ENCODE peak calls at places on chromosomes 16 and 17, in ten cellular contexts. U is GM12878, H is ovary, X is heart left ventricle, C is suprapubic skin, A is uterus, D is tibial nerve, Q is stomach, B is body of pancreas, J is IMR-90. Y is an unnamed sample.

GRCh38 chr16:1310832-1311200 is 1.4 kb downstream of the UBE2I start:
- DNase-seq in U (no peak), H (no peak), X (no peak), C (no peak), A (no peak), D (no peak), Q (peak; percentile 29), B (no peak), J (no peak), Y (no peak)

GRCh38 chr16:10892782-10893181 is 15.8 kb downstream of the CIITA start:
- DNase-seq in U (no peak), H (no peak), X (no peak), C (no peak), A (no peak), D (no peak), Q (no peak), B (no peak), J (no peak), Y (no peak)

GRCh38 chr17:19398301-19399181 is 11.6 kb upstream of the MFAP4 start:
- DNase-seq in U (no peak), H (peak; percentile 58), X (peak; percentile 76), C (peak; percentile 90), A (peak; percentile 74), D (peak; percentile 51), Q (peak; percentile 54), B (peak; percentile 49), J (no peak), Y (no peak)

GRCh38 chr16:56315955-56316354 is 109.4 kb downstream of the AMFR start:
- DNase-seq in U (no peak), H (no peak), X (no peak), C (no peak), A (no peak), D (no peak), Q (no peak), B (no peak), J (no peak), Y (no peak)

GRCh38 chr17:77466140-77466539 is 325.4 kb downstream of the SEC14L1 start:
- DNase-seq in U (no peak), H (no peak), X (peak; percentile 34), C (no peak), A (no peak), D (no peak), Q (no peak), B (no peak), J (no peak), Y (no peak)

GRCh38 chr17:17722906-17723353 is 41.7 kb downstream of the RAI1 start:
- DNase-seq in U (no peak), H (no peak), X (no peak), C (no peak), A (no peak), D (no peak), Q (no peak), B (no peak), J (no peak), Y (no peak)

GRCh38 chr16:1909661-1910231 is 8.5 kb downstream of the HS3ST6 start:
- DNase-seq in U (no peak), H (no peak), X (no peak), C (no peak), A (no peak), D (no peak), Q (no peak), B (no peak), J (no peak), Y (no peak)

GRCh38 chr17:66523378-66524174 is 221.2 kb downstream of the PRKCA start:
- DNase-seq in U (no peak), H (no peak), X (no peak), C (no peak), A (peak; percentile 39), D (no peak), Q (no peak), B (no peak), J (peak; percentile 91), Y (no peak)

DNA sequence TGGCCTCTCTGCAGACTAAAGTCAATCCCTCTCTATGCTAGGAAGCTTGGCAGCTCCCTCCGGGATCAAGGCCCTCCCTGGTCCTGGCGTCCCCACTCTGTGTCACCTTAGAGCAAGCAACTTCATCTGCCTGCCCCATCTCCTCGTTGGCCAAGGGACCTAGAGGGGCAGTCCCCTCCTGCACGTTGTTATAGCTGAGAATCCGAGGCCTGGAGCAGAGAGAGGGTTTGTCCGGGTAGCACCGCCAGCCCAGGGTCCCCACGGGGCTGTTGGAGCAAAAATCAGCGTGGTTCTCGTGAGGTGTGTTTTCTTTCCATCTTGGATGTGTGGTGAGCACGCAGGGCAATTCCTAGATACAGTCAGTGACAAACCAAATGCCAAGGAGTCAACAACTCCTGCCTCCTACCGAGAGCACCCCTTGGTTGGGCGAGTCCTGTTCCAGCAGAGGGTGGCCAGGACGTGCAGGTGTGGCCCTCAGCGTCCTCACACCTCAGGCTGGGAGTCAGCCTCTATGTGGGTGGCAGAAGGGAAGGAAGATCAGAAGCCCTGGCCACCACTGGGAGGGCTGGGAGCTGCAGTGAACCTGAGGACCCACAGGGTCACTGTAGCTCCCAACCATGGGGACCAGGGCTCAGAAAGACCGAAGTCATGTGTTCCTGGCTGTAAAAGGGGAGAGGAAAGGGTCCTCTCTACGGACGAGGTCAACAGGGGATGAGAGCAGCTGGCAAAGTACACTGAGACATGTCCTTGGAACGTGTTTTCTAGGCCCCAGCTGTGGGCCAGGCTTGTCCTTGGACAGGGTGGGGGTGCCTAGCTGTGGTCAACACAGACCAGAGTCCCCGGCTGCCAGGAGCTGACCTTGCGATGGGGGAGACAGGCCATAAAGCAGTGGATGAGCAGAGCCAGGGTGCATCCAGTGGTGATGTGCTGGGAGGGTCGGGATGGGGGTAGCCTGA is 85.6 kb upstream of the CIBAR2 start:
- DNase-seq in U (no peak), H (no peak), X (no peak), C (no peak), A (no peak), D (no peak), Q (no peak), B (peak; percentile 66), J (no peak), Y (no peak)
- H3K4me1 ChIP-seq in U (no peaks in the 10 kb centered on the region), H (peaks cover 56% of the 10 kb centered on the region), X (peaks cover 23% of the 10 kb centered on the region), C (peaks cover 50% of the 10 kb centered on the region), A (peaks cover 33% of the 10 kb centered on the region), D (peaks cover 56% of the 10 kb centered on the region), Q (peaks cover 77% of the 10 kb centered on the region), B (peaks cover 53% of the 10 kb centered on the region), J (peaks cover 66% of the 10 kb centered on the region), Y (peaks cover 73% of the 10 kb centered on the region)

GRCh38 chr17:47232465-47232864 is 21.2 kb upstream of the ITGB3 start:
- DNase-seq in U (no peak), H (no peak), X (no peak), C (no peak), A (no peak), D (no peak), Q (no peak), B (no peak), J (no peak), Y (no peak)

GRCh38 chr17:47237841-47238240 is 15.8 kb upstream of the ITGB3 start:
- DNase-seq in U (no peak), H (no peak), X (no peak), C (no peak), A (no peak), D (no peak), Q (no peak), B (no peak), J (no peak), Y (no peak)

GRCh38 chr17:47238321-47239010 is 15.2 kb upstream of the ITGB3 start:
- DNase-seq in U (no peak), H (no peak), X (no peak), C (no peak), A (no peak), D (no peak), Q (no peak), B (no peak), J (no peak), Y (no peak)

GRCh38 chr17:47235923-47236322 is 17.7 kb upstream of the ITGB3 start:
- DNase-seq in U (no peak), H (no peak), X (no peak), C (no peak), A (no peak), D (no peak), Q (no peak), B (no peak), J (no peak), Y (no peak)

DNA sequence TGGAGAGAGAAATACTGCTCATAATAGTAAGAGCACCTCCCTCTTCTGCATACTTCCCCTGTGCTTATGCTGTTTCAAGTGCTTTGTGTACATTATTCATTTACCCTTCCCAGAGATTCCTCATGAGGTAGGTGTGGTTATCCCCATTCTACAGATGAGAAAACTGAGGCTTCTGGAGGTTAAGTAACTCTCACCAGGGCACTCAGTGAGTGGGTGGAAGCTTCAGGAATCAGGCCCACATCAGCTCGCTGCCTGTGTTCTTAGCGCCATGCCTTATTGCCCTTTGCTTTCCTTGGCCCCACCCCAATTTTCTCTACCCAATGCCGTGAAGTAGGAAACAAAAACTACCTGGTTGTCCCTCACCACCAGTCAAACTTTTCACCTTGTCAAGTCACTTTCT is 18.1 kb upstream of the ITGB3 start:
- DNase-seq in U (no peak), H (no peak), X (no peak), C (no peak), A (no peak), D (no peak), Q (no peak), B (no peak), J (no peak), Y (no peak)
- H3K27ac ChIP-seq in U (no peak overlapping the region), H (no peak overlapping the region), X (no peak overlapping the region), C (no peak overlapping the region), A (no peak overlapping the region), D (no peak overlapping the region), Q (no peak overlapping the region), B (no peak overlapping the region), J (no peak overlapping the region), Y (no peak overlapping the region)

GRCh38 chr16:57640185-57640584 is 11.8 kb downstream of the ADGRG1 start:
- DNase-seq in U (no peak), H (no peak), X (no peak), C (no peak), A (no peak), D (no peak), Q (no peak), B (no peak), J (no peak), Y (no peak)

GRCh38 chr16:57638381-57638780 is 10.0 kb downstream of the ADGRG1 start:
- DNase-seq in U (no peak), H (no peak), X (no peak), C (no peak), A (no peak), D (no peak), Q (no peak), B (no peak), J (no peak), Y (no peak)

GRCh38 chr16:57640612-57641011 is 12.2 kb downstream of the ADGRG1 start:
- DNase-seq in U (no peak), H (no peak), X (peak; percentile 61), C (no peak), A (no peak), D (no peak), Q (no peak), B (peak; percentile 66), J (no peak), Y (peak; percentile 69)

GRCh38 chr16:57637965-57638364 is 9.5 kb downstream of the ADGRG1 start:
- DNase-seq in U (no peak), H (no peak), X (no peak), C (no peak), A (no peak), D (no peak), Q (no peak), B (no peak), J (no peak), Y (no peak)

GRCh38 chr16:57639172-57639571 is 10.7 kb downstream of the ADGRG1 start:
- DNase-seq in U (no peak), H (peak; percentile 30), X (peak; percentile 68), C (no peak), A (no peak), D (no peak), Q (peak; percentile 67), B (peak; percentile 86), J (no peak), Y (peak; percentile 67)
- TF ChIP-seq POLR2A in U (no peak), H (no peak), X (no peak), C (no peak), A (no peak), D (no peak), Q (no peak), B (peak; percentile 58), J (no peak), Y (no peak)

GRCh38 chr16:55113195-55113594 is 182.5 kb downstream of the IRX5 start:
- DNase-seq in U (no peak), H (no peak), X (no peak), C (no peak), A (no peak), D (no peak), Q (no peak), B (no peak), J (no peak), Y (no peak)

GRCh38 chr16:55120408-55120807 is 189.7 kb downstream of the IRX5 start:
- DNase-seq in U (no peak), H (no peak), X (no peak), C (no peak), A (no peak), D (no peak), Q (no peak), B (no peak), J (no peak), Y (no peak)

GRCh38 chr16:55115506-55115905 is 184.8 kb downstream of the IRX5 start:
- DNase-seq in U (no peak), H (no peak), X (no peak), C (no peak), A (no peak), D (no peak), Q (no peak), B (no peak), J (no peak), Y (no peak)

GRCh38 chr16:55118701-55119260 is 188.1 kb downstream of the IRX5 start:
- DNase-seq in U (no peak), H (no peak), X (no peak), C (no peak), A (no peak), D (no peak), Q (no peak), B (no peak), J (no peak), Y (no peak)

DNA sequence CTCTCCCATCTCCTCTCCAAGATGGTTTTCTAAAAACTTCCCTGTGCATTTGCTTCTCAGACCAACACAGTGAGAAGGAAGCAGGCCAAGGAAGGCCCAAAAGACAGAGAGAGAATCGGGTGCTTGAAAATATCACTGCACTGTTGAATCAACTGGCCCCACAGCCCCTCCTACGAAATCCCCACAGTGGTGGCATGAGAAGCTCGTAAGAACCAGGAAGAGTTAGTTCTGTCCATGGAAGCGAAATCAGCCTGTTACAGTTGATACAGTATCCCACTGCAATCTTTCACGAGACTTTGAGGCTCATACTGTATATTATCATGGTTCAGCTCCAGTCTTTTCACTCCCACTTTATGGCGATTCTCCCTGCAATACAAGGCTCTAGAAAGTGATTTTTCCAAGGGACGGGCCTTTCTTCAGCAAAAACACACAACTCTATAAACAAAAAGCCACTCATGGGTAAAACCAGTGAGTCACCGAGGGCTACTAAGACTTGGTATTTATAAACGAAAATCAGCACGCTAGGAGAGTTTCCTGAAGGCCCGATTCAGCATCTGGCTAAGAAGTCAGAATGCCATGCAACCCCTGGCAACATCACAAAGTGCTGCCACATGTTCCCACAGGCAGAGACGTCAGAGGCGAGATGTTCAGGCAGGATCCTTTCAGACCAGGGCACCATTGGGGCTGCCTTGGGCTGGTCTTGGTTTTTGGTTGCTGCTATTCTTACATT is 185.7 kb downstream of the IRX5 start:
- DNase-seq in U (no peak), H (no peak), X (no peak), C (no peak), A (no peak), D (no peak), Q (no peak), B (no peak), J (peak; percentile 68), Y (no peak)
- H3K4me1 ChIP-seq in U (no peaks in the 10 kb centered on the region), H (no peaks in the 10 kb centered on the region), X (no peaks in the 10 kb centered on the region), C (no peaks in the 10 kb centered on the region), A (no peaks in the 10 kb centered on the region), D (no peaks in the 10 kb centered on the region), Q (peaks cover 9% of the 10 kb centered on the region), B (no peaks in the 10 kb centered on the region), J (no peaks in the 10 kb centered on the region), Y (no peaks in the 10 kb centered on the region)

Y was measured in testis.